ENCODE peak calls at places on chromosomes 6 and 20, in six cellular contexts. One of them, this sample, is unnamed.
A peak's percentile ranks its signal among the peaks of the same experiment; 100 is the strongest.

GRCh38 chr6:144804246-144804790 is 519.2 kb downstream of the UTRN start:
- ATAC-seq in mucosa of descending colon: no peak
- ATAC-seq in sciatic nerve: no peak
- ATAC-seq in heart left ventricle: no peak
- ATAC-seq in Panc1: no peak
- ATAC-seq in stimulated activated naive CD8-positive, alpha-beta T cell treated with anti-CD3 and anti-CD28 coated beads, Interleukin-15, amount 100 ng/mL, for 72 hours: no peak
- ATAC-seq in this sample: no peak

GRCh38 chr6:47729019-47729418 is 30.6 kb downstream of the ADGRF4 start:
- ATAC-seq in mucosa of descending colon: peak; percentile 70
- ATAC-seq in sciatic nerve: no peak
- ATAC-seq in heart left ventricle: no peak
- ATAC-seq in Panc1: peak; percentile 71
- ATAC-seq in stimulated activated naive CD8-positive, alpha-beta T cell treated with anti-CD3 and anti-CD28 coated beads, Interleukin-15, amount 100 ng/mL, for 72 hours: peak; percentile 90
- ATAC-seq in this sample: no peak

GRCh38 chr6:42295688-42296087 is 78.0 kb upstream of the MRPS10 start:
- ATAC-seq in mucosa of descending colon: no peak
- ATAC-seq in sciatic nerve: no peak
- ATAC-seq in heart left ventricle: no peak
- ATAC-seq in Panc1: no peak
- ATAC-seq in stimulated activated naive CD8-positive, alpha-beta T cell treated with anti-CD3 and anti-CD28 coated beads, Interleukin-15, amount 100 ng/mL, for 72 hours: no peak
- ATAC-seq in this sample: no peak

GRCh38 chr20:34689486-34689885 is 12.6 kb upstream of the PIGU start:
- ATAC-seq in mucosa of descending colon: peak; percentile 87
- ATAC-seq in sciatic nerve: no peak
- ATAC-seq in heart left ventricle: peak; percentile 46
- ATAC-seq in Panc1: peak; percentile 43
- ATAC-seq in stimulated activated naive CD8-positive, alpha-beta T cell treated with anti-CD3 and anti-CD28 coated beads, Interleukin-15, amount 100 ng/mL, for 72 hours: no peak
- ATAC-seq in this sample: no peak

GRCh38 chr6:17281497-17282481 is 628 bp downstream of the RBM24 start:
- ATAC-seq in mucosa of descending colon: peak; percentile 62
- ATAC-seq in sciatic nerve: peak; percentile 79
- ATAC-seq in heart left ventricle: peak; percentile 4
- ATAC-seq in Panc1: peak; percentile 24
- ATAC-seq in stimulated activated naive CD8-positive, alpha-beta T cell treated with anti-CD3 and anti-CD28 coated beads, Interleukin-15, amount 100 ng/mL, for 72 hours: peak; percentile 38
- ATAC-seq in this sample: peak; percentile 29

GRCh38 chr20:13397300-13397724 is 176.2 kb downstream of the ISM1 start:
- ATAC-seq in mucosa of descending colon: no peak
- ATAC-seq in sciatic nerve: no peak
- ATAC-seq in heart left ventricle: no peak
- ATAC-seq in Panc1: no peak
- ATAC-seq in stimulated activated naive CD8-positive, alpha-beta T cell treated with anti-CD3 and anti-CD28 coated beads, Interleukin-15, amount 100 ng/mL, for 72 hours: peak; percentile 40
- ATAC-seq in this sample: no peak

GRCh38 chr20:35436175-35436568 is 1.9 kb downstream of the GDF5 start:
- ATAC-seq in mucosa of descending colon: no peak
- ATAC-seq in sciatic nerve: no peak
- ATAC-seq in heart left ventricle: no peak
- ATAC-seq in Panc1: no peak
- ATAC-seq in stimulated activated naive CD8-positive, alpha-beta T cell treated with anti-CD3 and anti-CD28 coated beads, Interleukin-15, amount 100 ng/mL, for 72 hours: no peak
- ATAC-seq in this sample: no peak

GRCh38 chr20:2692886-2693285 is 306 bp downstream of the EBF4 start:
- ATAC-seq in mucosa of descending colon: no peak
- ATAC-seq in sciatic nerve: no peak
- ATAC-seq in heart left ventricle: no peak
- ATAC-seq in Panc1: peak; percentile 18
- ATAC-seq in stimulated activated naive CD8-positive, alpha-beta T cell treated with anti-CD3 and anti-CD28 coated beads, Interleukin-15, amount 100 ng/mL, for 72 hours: peak; percentile 16
- ATAC-seq in this sample: peak; percentile 34

GRCh38 chr20:50721881-50722281 is 9.5 kb upstream of the PARD6B start:
- ATAC-seq in mucosa of descending colon: peak; percentile 16
- ATAC-seq in sciatic nerve: peak; percentile 81
- ATAC-seq in heart left ventricle: peak; percentile 93
- ATAC-seq in Panc1: no peak
- ATAC-seq in stimulated activated naive CD8-positive, alpha-beta T cell treated with anti-CD3 and anti-CD28 coated beads, Interleukin-15, amount 100 ng/mL, for 72 hours: no peak
- ATAC-seq in this sample: no peak

GRCh38 chr6:90907931-90908655 is 321.2 kb upstream of the MAP3K7 start:
- ATAC-seq in mucosa of descending colon: no peak
- ATAC-seq in sciatic nerve: no peak
- ATAC-seq in heart left ventricle: no peak
- ATAC-seq in Panc1: no peak
- ATAC-seq in stimulated activated naive CD8-positive, alpha-beta T cell treated with anti-CD3 and anti-CD28 coated beads, Interleukin-15, amount 100 ng/mL, for 72 hours: no peak
- ATAC-seq in this sample: no peak

GRCh38 chr20:39825950-39826349 is 863.1 kb downstream of the MAFB start:
- ATAC-seq in mucosa of descending colon: no peak
- ATAC-seq in sciatic nerve: no peak
- ATAC-seq in heart left ventricle: no peak
- ATAC-seq in Panc1: no peak
- ATAC-seq in stimulated activated naive CD8-positive, alpha-beta T cell treated with anti-CD3 and anti-CD28 coated beads, Interleukin-15, amount 100 ng/mL, for 72 hours: peak; percentile 57
- ATAC-seq in this sample: peak; percentile 82